ENCODE peak calls at places on chromosomes 12 and 14, in five cellular contexts. E, S, W, I and T are unnamed samples.

GRCh38 chr14:80211143-80212024 is at the start of gene DIO2:
- DNase-seq in E (no peak), S (peak), W (no peak), I (no peak), T (no peak)

GRCh38 chr12:109549613-109550309 is 23.5 kb downstream of the MMAB start:
- DNase-seq in E (no peak), S (no peak), W (no peak), I (no peak), T (no peak)

GRCh38 chr12:121903202-121903601 is 14.6 kb downstream of the PSMD9 start:
- DNase-seq in E (no peak), S (no peak), W (no peak), I (no peak), T (no peak)

GRCh38 chr12:91040356-91040755 is 17.5 kb downstream of the KERA start:
- DNase-seq in E (no peak), S (peak), W (no peak), I (no peak), T (no peak)

GRCh38 chr12:76277480-76277879 is 70.7 kb downstream of the BBS10 start:
- DNase-seq in E (no peak), S (peak), W (no peak), I (no peak), T (no peak)

GRCh38 chr12:49624919-49625577 is 1.7 kb downstream of the PRPF40B start:
- DNase-seq in E (no peak), S (peak), W (no peak), I (no peak), T (peak)

GRCh38 chr12:124992874-124993567 is 424 bp upstream of the BRI3BP start:
- DNase-seq in E (peak), S (peak), W (peak), I (peak), T (peak)

GRCh38 chr12:122061253-122061652 is 17.3 kb upstream of the MLXIP start:
- DNase-seq in E (no peak), S (no peak), W (no peak), I (no peak), T (no peak)

GRCh38 chr12:24708029-24708428 is 240.9 kb downstream of the BCAT1 start:
- DNase-seq in E (no peak), S (no peak), W (no peak), I (no peak), T (no peak)

GRCh38 chr12:124588018-124588634 is 20.7 kb upstream of the NCOR2 start:
- DNase-seq in E (no peak), S (no peak), W (no peak), I (no peak), T (no peak)

GRCh38 chr12:14188761-14189160 is 176.7 kb upstream of the ATF7IP start:
- DNase-seq in E (no peak), S (no peak), W (no peak), I (no peak), T (no peak)

GRCh38 chr12:11762723-11763326 is 113.4 kb downstream of the ETV6 start:
- DNase-seq in E (peak), S (no peak), W (no peak), I (no peak), T (no peak)

GRCh38 chr14:64937176-64937820 is 5.2 kb downstream of the GPX2 start:
- DNase-seq in E (no peak), S (peak), W (no peak), I (no peak), T (no peak)

GRCh38 chr12:129193263-129193871 is 340.1 kb downstream of the GLT1D1 start:
- DNase-seq in E (no peak), S (no peak), W (no peak), I (peak), T (peak)

GRCh38 chr14:68518910-68519686 is 273.8 kb downstream of the ZFP36L1 start:
- DNase-seq in E (no peak), S (peak), W (no peak), I (no peak), T (no peak)

GRCh38 chr14:104076743-104077142 is 8.8 kb upstream of the ASPG start:
- DNase-seq in E (no peak), S (no peak), W (no peak), I (no peak), T (no peak)

GRCh38 chr12:90833228-90833627 is 121.7 kb downstream of the CCER1 start:
- DNase-seq in E (no peak), S (no peak), W (no peak), I (no peak), T (no peak)

GRCh38 chr12:89316705-89317139 is 35.6 kb downstream of the DUSP6 start:
- DNase-seq in E (no peak), S (no peak), W (no peak), I (peak), T (no peak)

GRCh38 chr14:53180272-53181221 is 27.4 kb upstream of the DDHD1 start:
- DNase-seq in E (peak), S (peak), W (peak), I (no peak), T (peak)

GRCh38 chr14:71472281-71472960 is 459.8 kb upstream of the RGS6 start:
- DNase-seq in E (no peak), S (peak), W (no peak), I (no peak), T (no peak)

GRCh38 chr12:53219116-53219955 is 12.3 kb upstream of the ITGB7 start:
- DNase-seq in E (no peak), S (peak), W (no peak), I (no peak), T (peak)

GRCh38 chr12:122513660-122514059 is 12.9 kb upstream of the ZCCHC8 start:
- DNase-seq in E (no peak), S (no peak), W (no peak), I (no peak), T (no peak)

GRCh38 chr12:104764225-104765073 is 193.6 kb downstream of the SLC41A2 start:
- DNase-seq in E (peak), S (no peak), W (no peak), I (no peak), T (no peak)

GRCh38 chr12:104761091-104761490 is 197.0 kb downstream of the SLC41A2 start:
- DNase-seq in E (no peak), S (no peak), W (no peak), I (no peak), T (no peak)

GRCh38 chr12:104756901-104757300 is 201.2 kb downstream of the SLC41A2 start:
- DNase-seq in E (no peak), S (no peak), W (no peak), I (no peak), T (no peak)

GRCh38 chr12:104763163-104763805 is 194.8 kb downstream of the SLC41A2 start:
- DNase-seq in E (no peak), S (peak), W (no peak), I (no peak), T (no peak)

DNA sequence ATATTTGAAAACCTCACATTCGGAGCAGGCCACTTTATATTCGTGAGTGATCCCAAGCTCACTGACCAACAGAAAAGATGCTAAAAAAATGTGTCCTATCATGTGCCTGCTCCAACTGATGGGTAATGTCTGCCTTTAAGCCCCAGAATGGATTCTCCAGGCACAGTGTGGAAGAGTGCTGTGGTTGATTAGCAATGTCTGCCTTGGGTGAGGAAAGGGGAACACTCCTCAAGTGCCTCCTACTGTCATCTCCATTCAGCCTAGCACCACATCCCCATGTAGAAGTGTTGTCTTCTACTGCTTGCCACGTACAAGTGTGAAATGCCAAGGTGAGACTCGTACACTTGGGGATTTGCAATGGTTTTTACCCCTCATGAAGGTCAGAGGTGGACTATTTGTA is 199.3 kb downstream of the SLC41A2 start:
- DNase-seq in E (no peak), S (no peak), W (no peak), I (no peak), T (no peak)
- TF ChIP-seq MXI1 in E (no peak), S (no peak), W (no peak), I (no peak), T (no peak)

GRCh38 chr14:30840086-30840779 is 34.1 kb upstream of the COCH start:
- DNase-seq in E (no peak), S (no peak), W (no peak), I (no peak), T (no peak)
- TF ChIP-seq SMC3 in E (no peak), S (no peak), W (no peak), I (no peak), T (no peak)

DNA sequence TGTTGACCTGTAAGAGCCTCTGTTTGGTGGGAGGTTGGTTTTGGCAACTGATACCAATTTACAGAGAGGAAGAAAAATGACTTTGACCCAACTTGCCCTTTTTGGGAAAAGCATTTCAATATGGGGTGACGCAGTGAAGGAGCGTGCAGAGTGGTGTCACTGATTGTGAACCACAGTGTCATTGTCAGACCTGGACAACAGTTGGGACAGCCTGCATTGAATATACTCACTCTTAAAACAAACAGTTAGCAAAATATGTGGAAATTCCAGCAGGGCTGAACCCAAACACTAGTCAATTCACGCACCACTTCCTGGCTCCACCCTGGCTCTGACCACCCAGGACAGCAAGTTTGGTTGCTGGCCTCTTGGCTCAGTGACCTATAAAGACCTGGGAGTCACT is 61.3 kb downstream of the NOS1 start:
- DNase-seq in E (no peak), S (no peak), W (no peak), I (no peak), T (no peak)
- TF ChIP-seq MXI1 in E (no peak), S (no peak), W (no peak), I (no peak), T (no peak)

GRCh38 chr12:54984602-54985376 is at the start of gene TESPA1:
- DNase-seq in E (peak), S (no peak), W (no peak), I (no peak), T (no peak)

GRCh38 chr12:54977857-54978256 is 6.7 kb downstream of the TESPA1 start:
- DNase-seq in E (no peak), S (no peak), W (no peak), I (no peak), T (peak)

GRCh38 chr12:54980341-54980740 is 4.2 kb downstream of the TESPA1 start:
- DNase-seq in E (no peak), S (no peak), W (no peak), I (no peak), T (peak)

GRCh38 chr12:54983536-54984102 is 943 bp downstream of the TESPA1 start:
- DNase-seq in E (no peak), S (no peak), W (no peak), I (no peak), T (no peak)

GRCh38 chr12:54981796-54982195 is 2.8 kb downstream of the TESPA1 start:
- DNase-seq in E (no peak), S (no peak), W (no peak), I (no peak), T (no peak)
- TF ChIP-seq SMC3 in E (no peak), S (no peak), W (no peak), I (no peak), T (no peak)

GRCh38 chr14:101029668-101030290 is 126.3 kb upstream of the RTL1 start:
- DNase-seq in E (no peak), S (no peak), W (no peak), I (no peak), T (no peak)
- TF ChIP-seq MXI1 in E (no peak), S (no peak), W (no peak), I (no peak), T (no peak)